ENCODE peak calls at places on chromosomes 4 and X, in five cellular contexts. Z is brain microvascular endothelial cell; E is CD4-positive, alpha-beta memory T cell; V is testis; M is keratinocyte. Q is an unnamed sample.

GRCh38 chr4:87342872-87343271 is 20.2 kb upstream of the HSD17B13 start:
- DNase-seq in Z (no peak), V (no peak), M (no peak), E (no peak), Q (no peak)

GRCh38 chr4:93237526-93237925 is 591.0 kb upstream of the ATOH1 start:
- DNase-seq in V (no peak), M (no peak), E (no peak), Z (no peak), Q (no peak)

GRCh38 chr4:181728567-181728966 is 514.6 kb upstream of the TENM3 start:
- DNase-seq in Z (no peak), E (no peak), M (no peak), V (no peak), Q (no peak)

GRCh38 chr4:129138762-129139496 is 43.0 kb downstream of the C4orf33 start:
- DNase-seq in E (no peak), M (no peak), Z (no peak), V (no peak), Q (no peak)

GRCh38 chrX:42934020-42934701 is 156.2 kb upstream of the PPP1R2C start:
- DNase-seq in V (no peak), E (peak), Z (no peak), M (no peak), Q (no peak)

GRCh38 chr4:142656178-142656577 is 189.9 kb downstream of the INPP4B start:
- DNase-seq in E (no peak), Z (peak), V (no peak), M (no peak), Q (no peak)

GRCh38 chr4:102438873-102439614 is 62.1 kb upstream of the NFKB1 start:
- DNase-seq in Z (peak), M (peak), V (no peak), E (no peak), Q (peak)

GRCh38 chr4:42768125-42768748 is 111.3 kb upstream of the ATP8A1 start:
- DNase-seq in M (no peak), Z (no peak), E (no peak), V (peak), Q (no peak)

GRCh38 chr4:188308142-188308541 is 168.9 kb downstream of the TRIML1 start:
- DNase-seq in Z (no peak), E (no peak), V (no peak), M (no peak), Q (no peak)

GRCh38 chr4:159191989-159192388 is 89.1 kb downstream of the RAPGEF2 start:
- DNase-seq in M (peak), V (no peak), Z (peak), E (no peak), Q (no peak)

GRCh38 chr4:82043081-82043808 is 330.5 kb downstream of the HNRNPD start:
- DNase-seq in M (no peak), V (no peak), Z (no peak), E (no peak), Q (no peak)

GRCh38 chr4:138405439-138405838 is 163.3 kb upstream of the SLC7A11 start:
- DNase-seq in V (no peak), M (peak), Z (no peak), E (no peak), Q (peak)

GRCh38 chr4:168537556-168537955 is 40.7 kb downstream of the PALLD start:
- DNase-seq in E (no peak), Z (no peak), V (no peak), M (no peak), Q (no peak)

GRCh38 chrX:129116651-129117050 is 406.6 kb downstream of the SMARCA1 start:
- DNase-seq in V (peak), Z (no peak), M (no peak), E (no peak), Q (no peak)

GRCh38 chrX:6693051-6693450 is 158.1 kb upstream of the VCX3A start:
- DNase-seq in E (no peak), V (no peak), M (no peak), Z (no peak), Q (no peak)

GRCh38 chrX:39550795-39551361 is 546.9 kb downstream of the BCOR start:
- DNase-seq in Z (no peak), V (no peak), M (no peak), E (no peak), Q (no peak)

GRCh38 chr4:19583827-19584569 is 667.7 kb upstream of the SLIT2 start:
- DNase-seq in Z (no peak), E (no peak), M (no peak), V (no peak), Q (no peak)

GRCh38 chr4:177214935-177215334 is 94.7 kb upstream of the NEIL3 start:
- DNase-seq in V (no peak), M (no peak), Z (peak), E (no peak), Q (no peak)

GRCh38 chr4:27638163-27638915 is 777.7 kb downstream of the STIM2 start:
- DNase-seq in V (no peak), Z (no peak), E (no peak), M (no peak), Q (peak)

GRCh38 chr4:15488658-15489470 is 19.2 kb downstream of the CC2D2A start:
- DNase-seq in E (no peak), V (no peak), Z (no peak), M (no peak), Q (no peak)

GRCh38 chr4:16677545-16677944 is 220.9 kb downstream of the LDB2 start:
- DNase-seq in M (no peak), E (no peak), Z (no peak), V (no peak), Q (no peak)

GRCh38 chr4:153209410-153209809 is 5.2 kb downstream of the TRIM2 start:
- DNase-seq in E (no peak), V (no peak), Z (no peak), M (no peak), Q (no peak)

GRCh38 chr4:2790583-2791517 is 2.0 kb upstream of the SH3BP2 start:
- DNase-seq in Z (no peak), M (no peak), E (no peak), V (no peak), Q (no peak)

GRCh38 chr4:112213850-112214249 is 17.7 kb upstream of the AP1AR start:
- DNase-seq in M (no peak), E (no peak), V (no peak), Z (peak), Q (no peak)

GRCh38 chr4:3077796-3078195 is 3.3 kb downstream of the HTT start:
- DNase-seq in E (no peak), M (no peak), Z (no peak), V (no peak), Q (no peak)

GRCh38 chrX:70433848-70434351 is 10.7 kb upstream of the DLG3 start:
- DNase-seq in V (peak), M (no peak), Z (no peak), E (peak), Q (no peak)

GRCh38 chr4:123278755-123279154 is 117.8 kb upstream of the SPRY1 start:
- DNase-seq in E (no peak), M (no peak), Z (no peak), V (no peak), Q (no peak)

GRCh38 chrX:11111947-11112346 is 815 bp downstream of the HCCS start:
- DNase-seq in Z (no peak), E (no peak), V (no peak), M (no peak), Q (no peak)

GRCh38 chrX:47796433-47796906 is 40.2 kb upstream of the ZNF81 start:
- DNase-seq in Z (peak), V (peak), M (no peak), E (no peak), Q (no peak)

GRCh38 chr4:39706334-39706733 is 8.4 kb downstream of the UBE2K start:
- DNase-seq in E (no peak), Z (peak), M (peak), V (peak), Q (no peak)

GRCh38 chrX:12989456-12989855 is 14.5 kb downstream of the TMSB4X start:
- DNase-seq in E (no peak), M (no peak), Z (no peak), V (no peak), Q (no peak)

GRCh38 chr4:74661427-74662171 is 132.7 kb downstream of the BTC start:
- DNase-seq in Z (peak), V (no peak), E (no peak), M (peak), Q (no peak)

GRCh38 chr4:142158980-142159379 is 522.6 kb downstream of the IL15 start:
- DNase-seq in Z (no peak), E (no peak), V (no peak), M (no peak), Q (no peak)

GRCh38 chr4:160375746-160376452 is 1273.0 kb downstream of the RAPGEF2 start:
- DNase-seq in E (no peak), V (no peak), Z (peak), M (no peak), Q (peak)

GRCh38 chrX:140317462-140317861 is 187.4 kb downstream of the SOX3 start:
- DNase-seq in M (no peak), E (no peak), Z (no peak), V (no peak), Q (no peak)

GRCh38 chrX:110338850-110339373 is 19.7 kb upstream of the RTL9 start:
- DNase-seq in E (no peak), M (no peak), V (no peak), Z (no peak), Q (no peak)

GRCh38 chr4:12844111-12844510 is 640.0 kb downstream of the RAB28 start:
- DNase-seq in V (no peak), E (no peak), Z (no peak), M (no peak), Q (no peak)

GRCh38 chr4:6924361-6924779 is 14.7 kb downstream of the TBC1D14 start:
- DNase-seq in M (no peak), Z (no peak), E (no peak), V (no peak), Q (no peak)
- H3K27ac ChIP-seq in M (no peak), Z (no peak), E (no peak), V (no peak), Q (no peak)

GRCh38 chr4:121599049-121599448 is 97.7 kb downstream of the ANXA5 start:
- DNase-seq in E (no peak), Z (no peak), M (no peak), V (no peak), Q (no peak)
- H3K27ac ChIP-seq in E (no peak), Z (no peak), M (no peak), V (peak), Q (no peak)

GRCh38 chr4:121256887-121257426 is 92.8 kb upstream of the TNIP3 start:
- DNase-seq in V (no peak), M (no peak), Z (peak), E (no peak), Q (no peak)
- H3K27ac ChIP-seq in V (no peak), M (peak), Z (peak), E (no peak), Q (peak)

DNA sequence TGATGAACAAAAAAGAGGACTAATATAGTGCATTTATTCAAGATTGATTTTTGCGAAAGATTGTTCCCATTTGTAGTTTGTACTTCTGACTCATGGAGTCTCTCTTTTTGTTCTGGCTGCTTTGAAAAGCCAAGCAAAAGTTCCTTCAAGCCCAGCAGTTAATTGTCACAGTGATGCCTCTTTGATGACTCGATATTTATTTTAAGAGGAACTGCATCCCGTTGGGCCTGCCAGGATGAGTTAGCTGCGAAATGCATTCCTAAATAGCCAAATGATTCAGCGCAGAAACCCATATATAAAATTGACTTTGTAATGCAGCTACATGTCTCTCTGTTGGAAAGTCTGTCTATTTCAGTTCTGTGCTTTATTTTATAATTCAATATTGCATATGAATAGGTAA is 295.1 kb downstream of the GBA3 start:
- DNase-seq in M (no peak), E (no peak), Z (peak), V (no peak), Q (no peak)
- H3K27ac ChIP-seq in M (no peak), E (no peak), Z (no peak), V (no peak), Q (no peak)

GRCh38 chr4:151226004-151226932 is 50.7 kb upstream of the PRSS48 start:
- DNase-seq in E (no peak), M (no peak), Z (peak), V (no peak), Q (peak)
- H3K27ac ChIP-seq in E (no peak), M (peak), Z (peak), V (peak), Q (peak)

GRCh38 chrX:154738013-154738738 is 12.7 kb downstream of the GAB3 start:
- DNase-seq in Z (peak), V (peak), E (peak), M (no peak), Q (no peak)
- H3K27ac ChIP-seq in Z (peak), V (no peak), E (no peak), M (no peak), Q (peak)

DNA sequence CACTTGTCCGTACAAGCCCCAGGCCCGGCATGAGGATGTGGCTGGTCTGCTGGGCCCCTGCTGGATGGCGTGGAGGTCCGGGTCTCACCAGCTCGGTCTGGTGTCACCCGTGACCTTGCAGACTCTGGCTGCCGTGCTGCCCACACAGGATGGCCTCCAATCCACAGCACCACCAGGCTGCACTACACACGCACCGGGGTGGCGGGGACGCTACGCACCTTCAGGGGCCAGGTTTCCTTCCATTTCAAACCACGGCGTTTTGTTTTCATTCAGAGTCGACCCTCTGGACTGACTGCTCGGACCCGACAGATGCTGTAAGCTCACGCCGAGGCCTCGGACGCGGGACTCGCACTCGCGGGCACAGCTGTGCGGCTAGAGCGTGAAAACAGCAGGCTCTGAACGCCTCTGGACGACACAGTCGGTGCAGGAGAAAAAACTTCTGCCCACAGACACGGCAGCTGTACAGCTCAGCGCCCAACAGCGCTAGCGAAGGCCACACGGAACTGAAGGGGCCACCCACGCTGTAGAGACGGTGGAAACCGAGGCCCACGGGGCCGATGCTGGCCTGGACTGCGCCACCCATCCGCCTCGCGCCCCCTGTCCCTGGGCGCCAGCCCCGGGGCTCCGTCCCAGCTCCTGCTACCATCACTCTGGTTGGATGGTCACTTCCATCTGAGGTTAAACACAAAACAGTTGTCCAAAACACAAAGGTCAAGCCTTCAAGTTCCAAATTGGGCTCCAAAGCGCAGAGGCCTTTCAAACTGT is 40.0 kb downstream of the FAM53A start:
- DNase-seq in M (no peak), Z (no peak), V (no peak), E (no peak), Q (no peak)
- H3K27ac ChIP-seq in M (no peak), Z (no peak), V (no peak), E (no peak), Q (no peak)

GRCh38 chr4:186016796-186017195 is 52.2 kb upstream of the TLR3 start:
- DNase-seq in E (no peak), V (peak), Z (no peak), M (no peak), Q (no peak)
- H3K27ac ChIP-seq in E (no peak), V (no peak), Z (peak), M (no peak), Q (no peak)

DNA sequence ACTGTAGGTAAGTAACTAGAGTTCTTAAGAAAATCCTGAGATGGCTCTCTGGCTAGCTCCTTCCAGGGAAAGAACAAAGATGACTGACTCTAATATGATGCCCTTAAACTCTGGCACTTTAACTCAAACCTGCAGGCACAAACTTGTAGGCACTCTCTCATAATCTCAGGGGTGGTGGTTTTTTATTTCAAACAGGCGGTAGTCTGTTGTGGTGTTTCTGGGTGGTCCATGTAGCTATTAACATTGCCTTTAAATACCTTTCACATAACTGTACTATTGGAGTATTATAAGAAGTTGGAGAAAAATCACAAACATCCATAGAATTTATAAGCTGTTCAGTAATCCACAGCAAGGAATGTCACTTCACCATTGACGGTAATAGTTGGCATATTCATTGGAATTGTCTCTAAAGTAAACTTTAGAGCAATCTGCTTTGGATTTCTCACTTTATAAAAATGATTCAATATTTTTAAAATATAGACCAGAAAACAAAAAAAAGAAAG is 204.2 kb upstream of the PDE5A start:
- DNase-seq in Z (no peak), E (no peak), M (no peak), V (no peak), Q (no peak)
- H3K27ac ChIP-seq in Z (no peak), E (no peak), M (no peak), V (no peak), Q (no peak)

DNA sequence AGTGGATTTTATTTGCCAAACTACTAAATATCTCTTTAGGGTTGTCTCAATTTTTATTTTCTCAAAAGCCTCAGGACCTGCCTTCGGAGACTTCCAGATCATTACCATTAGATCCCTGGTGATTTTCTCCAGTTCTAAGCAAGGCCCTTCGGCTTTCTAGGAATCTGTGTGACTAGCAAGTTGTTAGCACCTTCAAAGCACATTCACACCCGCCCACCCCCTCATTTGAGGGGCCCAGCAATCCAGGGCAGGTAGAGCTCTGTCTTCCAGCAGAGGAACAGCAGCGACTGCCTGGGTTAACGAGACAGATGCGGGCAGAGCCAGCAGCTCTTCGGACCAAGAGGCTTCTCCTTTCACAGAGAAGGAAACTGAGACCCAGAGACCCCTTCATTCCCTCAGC is 2.0 kb downstream of the WDR1 start:
- DNase-seq in V (no peak), Z (no peak), M (no peak), E (no peak), Q (no peak)
- H3K27ac ChIP-seq in V (no peak), Z (peak), M (no peak), E (peak), Q (peak)

Q was measured in epithelial cell of prostate.